ENCODE peak calls at places on chromosome 17, in five cellular contexts. X is gastrocnemius medialis; B is K562; R is CD4-positive, CD25-positive, alpha-beta regulatory T cell; I is breast epithelium. D is an unnamed sample.

GRCh38 chr17:6913608-6914443 is 82.0 kb upstream of the ALOX12 start:
- DNase-seq in X (peak), B (peak), R (peak), I (peak), D (peak)

GRCh38 chr17:81878294-81878693 is 7.2 kb upstream of the ARHGDIA start:
- DNase-seq in X (no peak), B (no peak), R (no peak), I (no peak), D (no peak)

GRCh38 chr17:596763-597644 is 117.6 kb downstream of the VPS53 start:
- DNase-seq in X (no peak), B (peak), R (no peak), I (no peak), D (no peak)

GRCh38 chr17:35313875-35314409 is 59.5 kb downstream of the SLFN11 start:
- DNase-seq in X (peak), B (no peak), R (peak), I (peak), D (no peak)

GRCh38 chr17:40425741-40426140 is 8.0 kb upstream of the TOP2A start:
- DNase-seq in X (no peak), B (no peak), R (no peak), I (no peak), D (no peak)

GRCh38 chr17:55300479-55301290 is 35.9 kb downstream of the HLF start:
- DNase-seq in X (no peak), B (no peak), R (no peak), I (no peak), D (no peak)

GRCh38 chr17:43830510-43831145 is 2.3 kb downstream of the MPP3 start:
- DNase-seq in X (no peak), B (no peak), R (no peak), I (no peak), D (no peak)

GRCh38 chr17:58605986-58606385 is 85.9 kb downstream of the TEX14 start:
- DNase-seq in X (no peak), B (no peak), R (no peak), I (no peak), D (no peak)

GRCh38 chr17:65345261-65346060 is 208.3 kb downstream of the RGS9 start:
- DNase-seq in X (no peak), B (no peak), R (no peak), I (no peak), D (no peak)

GRCh38 chr17:18257747-18258355 is 687 bp downstream of the FLII start:
- DNase-seq in X (peak), B (peak), R (peak), I (peak), D (no peak)

GRCh38 chr17:17435323-17435722 is 41.5 kb upstream of the MED9 start:
- DNase-seq in X (no peak), B (no peak), R (no peak), I (no peak), D (no peak)

GRCh38 chr17:81037783-81038733 is 3.1 kb downstream of the BAIAP2 start:
- DNase-seq in X (no peak), B (no peak), R (no peak), I (no peak), D (no peak)

GRCh38 chr17:67035131-67036083 is 8.9 kb upstream of the CACNG1 start:
- DNase-seq in X (no peak), B (no peak), R (no peak), I (no peak), D (no peak)

GRCh38 chr17:65588194-65588808 is 26.9 kb upstream of the AXIN2 start:
- DNase-seq in X (no peak), B (no peak), R (no peak), I (no peak), D (peak)

GRCh38 chr17:77364941-77365583 is 224.3 kb downstream of the SEC14L1 start:
- DNase-seq in X (no peak), B (no peak), R (no peak), I (no peak), D (no peak)

DNA sequence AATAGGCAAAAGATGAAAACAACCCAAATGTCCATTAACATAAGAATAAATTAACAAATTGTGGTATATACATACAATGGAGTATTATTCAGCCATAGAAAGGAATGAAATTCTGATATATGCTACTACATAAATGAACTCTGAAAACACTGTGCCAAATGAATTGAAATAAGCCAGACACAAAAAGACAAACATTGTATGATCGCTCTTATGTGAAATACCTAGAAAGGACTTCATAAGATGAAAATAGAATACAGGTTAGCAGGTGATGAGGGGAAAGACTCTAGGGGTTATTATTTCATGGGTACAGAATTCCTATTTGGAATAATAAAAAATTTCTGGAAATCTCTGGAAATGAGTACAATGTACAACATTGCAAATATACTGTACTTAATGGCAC is 80.2 kb downstream of the BRIP1 start:
- DNase-seq in X (no peak), B (no peak), R (no peak), I (no peak), D (no peak)
- H3K4me3 ChIP-seq in X (no peak), B (no peak), R (no peak), I (no peak), D (no peak)

DNA sequence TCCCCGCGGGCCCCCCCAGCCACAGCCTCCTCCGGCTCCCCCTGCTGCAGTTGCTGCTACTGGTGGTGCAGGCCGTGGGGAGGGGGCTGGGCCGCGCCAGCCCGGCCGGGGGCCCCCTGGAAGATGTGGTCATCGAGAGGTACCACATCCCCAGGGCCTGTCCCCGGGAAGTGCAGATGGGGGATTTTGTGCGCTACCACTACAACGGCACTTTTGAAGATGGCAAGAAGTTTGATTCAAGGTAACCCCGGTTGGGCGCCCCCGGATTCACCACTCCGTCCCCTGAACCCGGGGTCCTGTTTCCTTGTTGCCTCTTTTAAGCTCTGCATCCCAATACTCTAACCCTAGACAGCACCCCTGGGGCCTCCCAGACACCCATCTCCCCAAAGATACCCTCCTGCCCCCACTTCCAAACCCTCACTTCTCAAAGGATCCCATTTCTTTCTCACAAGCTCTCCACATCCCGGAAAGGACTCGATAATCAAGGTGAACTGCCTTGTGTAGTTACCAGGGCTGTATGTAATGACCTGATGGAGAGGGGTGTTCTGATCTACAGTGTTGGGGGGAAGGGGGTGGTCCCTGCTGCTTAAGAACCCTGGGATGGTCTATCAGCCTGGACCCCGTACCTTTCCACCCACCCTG is 356 bp downstream of the FKBP10 start:
- DNase-seq in X (no peak), B (no peak), R (no peak), I (no peak), D (no peak)
- H3K4me3 ChIP-seq in X (peak), B (no peak), R (no peak), I (peak), D (no peak)

DNA sequence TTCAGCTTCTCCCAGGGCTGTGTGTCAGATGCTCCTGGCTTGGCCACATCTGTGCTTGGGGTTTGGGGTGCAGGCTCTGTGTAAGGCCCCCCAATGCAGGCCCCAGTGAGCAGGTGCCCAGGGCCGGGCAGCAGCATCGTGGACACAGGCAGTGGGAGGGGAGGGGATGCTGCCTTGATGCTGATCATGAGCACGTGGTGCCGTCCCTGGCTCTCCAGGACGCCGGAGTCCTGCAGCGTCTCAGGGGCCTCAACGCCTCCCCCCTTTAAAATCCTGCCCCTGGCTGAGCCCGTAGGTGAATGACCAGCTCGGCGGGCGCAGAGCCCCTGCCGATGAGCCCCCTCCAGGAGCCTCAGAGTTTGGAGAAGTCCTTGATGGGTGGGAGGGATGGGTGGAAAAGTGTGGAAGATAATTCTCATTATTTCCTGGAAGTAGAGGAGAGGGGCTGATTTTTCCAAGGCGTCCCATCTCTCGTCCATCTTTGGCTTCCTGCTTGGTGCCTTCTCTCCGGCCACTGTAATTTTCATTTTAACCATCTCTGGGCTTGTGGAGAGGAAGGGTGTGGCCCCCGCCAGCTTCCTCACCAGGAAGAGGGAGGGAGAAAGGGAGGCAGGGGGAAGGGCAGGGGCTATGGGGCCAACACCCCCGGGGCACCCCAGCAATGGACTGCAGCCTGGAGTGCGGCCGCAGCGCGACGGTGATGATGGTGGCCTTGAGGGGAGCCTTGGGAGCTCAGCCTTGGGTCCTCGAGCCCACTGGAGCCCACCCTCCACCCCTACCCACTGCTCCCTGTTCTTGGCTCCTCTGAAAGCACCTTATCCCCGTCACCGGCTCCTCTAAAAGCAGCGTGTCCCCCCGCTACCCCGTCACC is 9.3 kb downstream of the METRNL start:
- DNase-seq in X (no peak), B (no peak), R (no peak), I (no peak), D (no peak)
- H3K4me3 ChIP-seq in X (no peak), B (no peak), R (no peak), I (no peak), D (no peak)

GRCh38 chr17:73902416-73903181 is 258.4 kb upstream of the SDK2 start:
- DNase-seq in X (no peak), B (no peak), R (no peak), I (no peak), D (peak)
- H3K4me3 ChIP-seq in X (no peak), B (no peak), R (no peak), I (peak), D (no peak)

DNA sequence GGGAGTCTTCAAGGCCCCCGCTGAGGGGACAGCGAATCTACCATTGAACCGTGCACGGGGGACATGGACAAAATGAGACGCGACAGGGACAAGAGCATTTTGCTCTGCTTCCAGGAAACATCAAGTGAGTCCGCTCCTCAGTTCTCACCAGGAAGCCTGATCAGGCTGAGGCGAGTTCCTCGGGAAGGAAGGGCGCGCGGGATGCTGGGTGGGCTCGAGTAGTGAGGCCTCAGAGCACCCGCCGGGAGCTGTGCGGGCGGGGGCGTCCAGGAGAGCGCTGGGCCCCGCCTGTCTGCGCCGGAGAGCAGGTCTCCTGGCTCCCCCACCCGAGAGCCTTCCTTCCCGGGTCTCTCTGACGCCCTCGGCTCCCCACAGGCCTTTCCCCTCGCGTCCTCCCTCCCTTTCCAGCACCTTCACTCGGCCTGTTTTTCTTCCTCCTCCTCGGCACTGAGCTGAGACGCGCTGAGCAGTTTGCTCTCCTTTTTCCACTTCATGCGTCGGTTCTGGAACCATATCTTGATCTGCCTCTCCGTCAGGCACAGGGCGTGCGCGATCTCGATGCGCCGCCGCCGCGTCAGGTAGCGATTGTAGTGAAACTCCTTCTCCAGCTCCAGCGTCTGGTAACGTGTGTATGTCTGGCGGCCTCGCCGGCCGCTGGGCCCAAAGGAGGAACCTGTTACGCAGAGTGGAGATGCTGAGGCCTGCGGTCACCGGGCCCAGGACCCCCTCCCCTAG is 2.6 kb upstream of the HOXB5 start:
- DNase-seq in X (no peak), B (no peak), R (no peak), I (no peak), D (no peak)
- H3K4me3 ChIP-seq in X (peak), B (no peak), R (no peak), I (no peak), D (no peak)

DNA sequence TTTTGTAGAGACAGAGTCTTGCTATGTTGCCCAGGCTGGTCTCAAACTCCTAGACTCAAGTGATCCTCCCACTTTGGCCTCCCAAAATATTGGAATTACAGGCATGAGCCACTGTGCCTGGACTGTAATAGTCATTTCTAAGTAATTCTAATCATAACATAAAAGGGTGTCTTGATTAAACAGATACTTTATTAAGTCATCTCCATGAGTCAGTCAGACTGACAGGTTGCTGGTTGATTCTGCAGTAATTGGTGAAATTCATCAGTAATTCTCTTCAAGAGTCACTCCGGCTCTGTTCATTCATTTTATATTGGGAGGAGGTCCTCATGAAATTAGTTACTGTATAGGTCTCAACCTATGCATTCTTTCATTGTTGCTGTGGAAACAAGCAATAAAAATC is 85.6 kb downstream of the SPECC1 start:
- DNase-seq in X (no peak), B (no peak), R (no peak), I (no peak), D (no peak)
- H3K4me3 ChIP-seq in X (no peak), B (no peak), R (no peak), I (no peak), D (no peak)

GRCh38 chr17:72121164-72122001 is 563 bp downstream of the SOX9 start:
- DNase-seq in X (peak), B (no peak), R (no peak), I (no peak), D (no peak)
- H3K4me3 ChIP-seq in X (peak), B (no peak), R (no peak), I (peak), D (no peak)

GRCh38 chr17:79991924-79992656 is 43.6 kb downstream of the TBC1D16 start:
- DNase-seq in X (no peak), B (no peak), R (no peak), I (no peak), D (no peak)

GRCh38 chr17:79995691-79996090 is 40.0 kb downstream of the TBC1D16 start:
- DNase-seq in X (no peak), B (no peak), R (no peak), I (no peak), D (no peak)

GRCh38 chr17:79994602-79995001 is 41.1 kb downstream of the TBC1D16 start:
- DNase-seq in X (no peak), B (no peak), R (no peak), I (no peak), D (no peak)

GRCh38 chr17:79992657-79993389 is 42.8 kb downstream of the TBC1D16 start:
- DNase-seq in X (no peak), B (no peak), R (no peak), I (no peak), D (no peak)

DNA sequence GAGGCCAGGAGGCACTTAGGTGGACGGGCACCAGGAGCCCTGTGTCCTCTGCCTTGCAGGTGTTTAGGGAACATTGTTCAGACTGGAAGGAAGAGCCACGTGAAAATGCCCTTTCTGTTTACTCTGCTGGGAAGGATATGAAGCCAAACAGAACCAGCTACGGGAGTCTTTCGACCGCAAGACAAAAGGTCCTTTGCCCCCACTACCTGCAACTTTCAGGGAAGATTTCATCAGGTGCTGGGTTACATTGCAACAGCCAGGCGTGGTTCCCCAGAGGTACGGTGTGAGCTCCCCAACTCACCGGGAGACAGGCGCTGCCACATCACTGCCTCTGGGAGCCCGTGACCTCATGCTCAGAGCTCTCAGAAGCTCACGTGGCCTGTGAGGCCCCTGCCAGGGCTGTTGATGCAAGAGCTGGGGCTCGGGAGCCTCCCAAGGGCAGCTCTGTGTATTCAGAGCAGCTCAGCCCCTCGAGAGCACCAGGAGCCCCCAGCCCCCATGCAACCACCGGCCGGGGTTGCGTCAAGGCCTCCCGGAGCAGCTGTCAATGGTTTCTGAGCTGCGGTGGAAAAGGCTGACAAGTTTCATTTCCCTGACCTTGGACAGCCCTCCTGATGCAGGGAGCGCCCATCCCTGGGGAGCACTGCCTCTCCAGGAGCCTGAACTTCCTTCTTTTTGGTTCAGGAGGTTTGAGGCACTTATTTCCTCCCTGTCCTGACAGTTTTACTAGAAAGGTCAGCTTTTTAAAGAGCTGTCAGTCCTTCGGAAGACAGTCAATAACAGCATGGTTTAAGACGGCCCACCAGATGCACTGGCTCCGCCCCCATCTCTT is 42.1 kb downstream of the TBC1D16 start:
- DNase-seq in X (peak), B (no peak), R (no peak), I (peak), D (peak)
- H3K4me3 ChIP-seq in X (no peak), B (no peak), R (no peak), I (no peak), D (peak)

DNA sequence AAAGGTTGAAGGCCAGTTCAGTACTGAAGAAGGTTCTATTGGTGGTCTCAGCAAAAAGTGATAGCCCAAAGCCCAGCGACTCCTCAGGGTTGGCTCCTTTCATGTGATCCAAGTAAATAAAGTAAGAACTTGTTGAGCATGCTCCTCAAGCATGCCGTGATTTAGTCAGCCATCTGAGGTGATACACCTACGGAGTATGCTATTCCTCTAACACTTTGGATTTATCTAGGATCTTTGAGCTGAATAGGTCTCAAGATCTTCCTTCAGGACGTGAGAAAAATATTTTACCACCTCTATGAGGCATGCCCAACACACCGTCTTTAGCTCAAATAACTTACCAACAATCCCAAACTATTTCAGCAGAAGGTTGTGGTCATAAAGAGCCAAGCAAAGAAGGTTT is 153.3 kb upstream of the CORO6 start:
- DNase-seq in X (no peak), B (no peak), R (no peak), I (no peak), D (no peak)
- H3K4me3 ChIP-seq in X (no peak), B (no peak), R (no peak), I (no peak), D (no peak)

DNA sequence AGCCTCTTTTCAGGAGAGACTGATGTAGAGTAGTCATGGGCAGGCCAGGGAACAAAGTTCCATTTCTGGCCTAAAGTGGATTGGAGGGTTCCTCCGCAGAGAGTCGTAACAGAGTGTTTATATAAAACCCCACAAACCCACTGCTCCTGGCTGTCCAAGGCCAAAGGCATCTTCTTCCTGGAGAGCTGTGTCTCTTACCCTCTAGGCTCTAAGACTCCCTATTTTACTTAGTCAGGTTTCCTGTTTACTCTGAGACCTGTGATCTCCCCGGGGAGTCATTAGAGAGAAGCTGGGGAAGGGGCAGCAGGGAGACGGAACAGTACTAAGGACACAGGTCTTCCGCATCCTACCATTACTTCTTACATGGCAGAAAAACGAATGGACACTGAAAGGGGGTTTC is 69.5 kb downstream of the HIC1 start:
- DNase-seq in X (no peak), B (no peak), R (no peak), I (no peak), D (no peak)
- H3K4me3 ChIP-seq in X (no peak), B (no peak), R (no peak), I (no peak), D (no peak)

D was measured in Jurkat, Clone E6-1.